ENCODE peak calls at places on chromosomes 11 and 22, in six cellular contexts. One of them, this sample, is unnamed.

GRCh38 chr11:78560826-78561484 is 13.7 kb downstream of the NARS2 start:
- DNase-seq in SK-N-SH: no peak
- DNase-seq in MM.1S: no peak
- DNase-seq in HCT116: no peak
- DNase-seq in GM23338: no peak
- DNase-seq in PC-3: peak
- DNase-seq in this sample: no peak

GRCh38 chr22:39181356-39181755 is 28.9 kb upstream of the CBX7 start:
- DNase-seq in PC-3: no peak
- DNase-seq in SK-N-SH: no peak
- DNase-seq in HCT116: no peak
- DNase-seq in GM23338: no peak
- DNase-seq in MM.1S: no peak
- DNase-seq in this sample: no peak

GRCh38 chr11:68387840-68388239 is 72.7 kb upstream of the PPP6R3 start:
- DNase-seq in SK-N-SH: no peak
- DNase-seq in GM23338: no peak
- DNase-seq in PC-3: no peak
- DNase-seq in MM.1S: no peak
- DNase-seq in HCT116: no peak
- DNase-seq in this sample: no peak

GRCh38 chr11:45457649-45458048 is 171.5 kb upstream of the SYT13 start:
- DNase-seq in HCT116: no peak
- DNase-seq in GM23338: no peak
- DNase-seq in PC-3: no peak
- DNase-seq in SK-N-SH: no peak
- DNase-seq in MM.1S: no peak
- DNase-seq in this sample: no peak

GRCh38 chr11:119567667-119568582 is 145.0 kb upstream of the THY1 start:
- DNase-seq in GM23338: peak
- DNase-seq in HCT116: no peak
- DNase-seq in MM.1S: no peak
- DNase-seq in SK-N-SH: peak
- DNase-seq in PC-3: peak
- DNase-seq in this sample: no peak

GRCh38 chr11:123111465-123111864 is 49.5 kb upstream of the HSPA8 start:
- DNase-seq in HCT116: peak
- DNase-seq in PC-3: peak
- DNase-seq in MM.1S: peak
- DNase-seq in GM23338: peak
- DNase-seq in SK-N-SH: peak
- DNase-seq in this sample: peak

GRCh38 chr11:57172031-57172430 is 9.7 kb upstream of the LRRC55 start:
- DNase-seq in GM23338: no peak
- DNase-seq in HCT116: no peak
- DNase-seq in PC-3: peak
- DNase-seq in MM.1S: no peak
- DNase-seq in SK-N-SH: no peak
- DNase-seq in this sample: no peak

GRCh38 chr11:30049214-30049613 is 32.4 kb upstream of the KCNA4 start:
- DNase-seq in GM23338: no peak
- DNase-seq in MM.1S: no peak
- DNase-seq in HCT116: no peak
- DNase-seq in PC-3: no peak
- DNase-seq in SK-N-SH: no peak
- DNase-seq in this sample: no peak

GRCh38 chr11:120489799-120490198 is 21.7 kb upstream of the GRIK4 start:
- DNase-seq in PC-3: no peak
- DNase-seq in SK-N-SH: no peak
- DNase-seq in HCT116: no peak
- DNase-seq in MM.1S: no peak
- DNase-seq in GM23338: no peak
- DNase-seq in this sample: no peak

GRCh38 chr22:43298062-43298801 is 44.9 kb downstream of the SCUBE1 start:
- DNase-seq in SK-N-SH: peak
- DNase-seq in GM23338: no peak
- DNase-seq in PC-3: no peak
- DNase-seq in MM.1S: no peak
- DNase-seq in HCT116: no peak
- DNase-seq in this sample: no peak

GRCh38 chr11:9172394-9172793 is 81.0 kb upstream of the SCUBE2 start:
- DNase-seq in HCT116: no peak
- DNase-seq in SK-N-SH: no peak
- DNase-seq in MM.1S: no peak
- DNase-seq in GM23338: no peak
- DNase-seq in PC-3: no peak
- DNase-seq in this sample: no peak

GRCh38 chr11:102749101-102749725 is 24.5 kb upstream of the MMP8 start:
- DNase-seq in PC-3: no peak
- DNase-seq in HCT116: no peak
- DNase-seq in GM23338: no peak
- DNase-seq in MM.1S: no peak
- DNase-seq in SK-N-SH: no peak
- DNase-seq in this sample: no peak

GRCh38 chr22:30866811-30867271 is 101.7 kb downstream of the MORC2 start:
- DNase-seq in SK-N-SH: peak
- DNase-seq in HCT116: no peak
- DNase-seq in PC-3: peak
- DNase-seq in GM23338: peak
- DNase-seq in MM.1S: no peak
- DNase-seq in this sample: peak

GRCh38 chr22:36405671-36406070 is 17.9 kb upstream of the MYH9 start:
- DNase-seq in GM23338: no peak
- DNase-seq in MM.1S: peak
- DNase-seq in PC-3: peak
- DNase-seq in HCT116: no peak
- DNase-seq in SK-N-SH: no peak
- DNase-seq in this sample: peak

DNA sequence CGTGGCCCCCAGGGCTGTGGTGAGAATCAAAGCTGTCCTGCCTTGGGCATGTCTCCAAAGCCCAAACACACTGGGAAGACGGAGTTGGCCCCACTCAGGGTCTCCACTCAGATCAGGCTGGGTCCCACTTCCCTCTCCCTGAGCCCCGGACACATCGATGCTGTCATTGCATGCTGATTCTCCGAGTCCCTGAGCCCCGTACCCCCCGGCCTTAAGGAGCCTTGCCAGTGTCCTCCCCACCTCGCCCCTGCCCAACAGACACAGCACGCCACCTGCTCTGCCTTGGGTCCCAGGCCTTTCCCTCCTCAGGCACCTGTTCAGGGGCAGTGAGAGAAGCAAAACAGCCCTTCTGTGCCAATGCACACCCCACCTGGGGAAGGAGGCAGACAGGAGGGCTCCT is 14.6 kb downstream of the EIF1AD start:
- DNase-seq in SK-N-SH: peak
- DNase-seq in PC-3: no peak
- DNase-seq in MM.1S: no peak
- DNase-seq in GM23338: no peak
- DNase-seq in HCT116: no peak
- DNase-seq in this sample: no peak
- TF ChIP-seq EZH2phosphoT487 in SK-N-SH: no peak
- TF ChIP-seq EZH2phosphoT487 in PC-3: no peak
- TF ChIP-seq EZH2phosphoT487 in MM.1S: no peak
- TF ChIP-seq EZH2phosphoT487 in GM23338: no peak
- TF ChIP-seq EZH2phosphoT487 in HCT116: no peak
- TF ChIP-seq EZH2phosphoT487 in this sample: no peak

DNA sequence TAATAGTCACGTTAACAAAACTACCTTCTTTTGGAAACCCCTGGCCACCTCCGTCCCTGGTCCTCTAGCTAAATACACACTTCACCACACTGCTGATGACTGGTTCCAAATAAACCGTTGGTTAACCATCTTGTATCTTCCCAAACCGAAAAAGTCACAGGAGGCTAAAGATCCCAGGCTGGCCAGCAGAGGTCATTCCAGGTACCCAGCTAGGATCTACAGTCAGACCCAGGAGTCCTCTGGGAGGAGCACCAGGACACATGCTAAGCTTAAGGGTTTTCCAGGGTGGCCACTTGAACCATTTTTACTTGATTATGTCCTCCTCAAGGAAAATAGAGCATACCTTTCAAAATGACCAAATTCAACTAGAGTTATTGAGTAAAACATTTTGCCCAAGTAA is 103.2 kb downstream of the ETS1 start:
- DNase-seq in SK-N-SH: no peak
- DNase-seq in GM23338: peak
- DNase-seq in HCT116: no peak
- DNase-seq in MM.1S: no peak
- DNase-seq in PC-3: peak
- DNase-seq in this sample: no peak
- TF ChIP-seq EZH2phosphoT487 in SK-N-SH: no peak
- TF ChIP-seq EZH2phosphoT487 in GM23338: no peak
- TF ChIP-seq EZH2phosphoT487 in HCT116: no peak
- TF ChIP-seq EZH2phosphoT487 in MM.1S: no peak
- TF ChIP-seq EZH2phosphoT487 in PC-3: no peak
- TF ChIP-seq EZH2phosphoT487 in this sample: no peak

GRCh38 chr11:95989780-95990179 is 65.9 kb upstream of the MTMR2 start:
- DNase-seq in MM.1S: no peak
- DNase-seq in PC-3: no peak
- DNase-seq in HCT116: no peak
- DNase-seq in GM23338: no peak
- DNase-seq in SK-N-SH: no peak
- DNase-seq in this sample: no peak

GRCh38 chr11:95989216-95989615 is 65.3 kb upstream of the MTMR2 start:
- DNase-seq in MM.1S: no peak
- DNase-seq in HCT116: no peak
- DNase-seq in GM23338: no peak
- DNase-seq in SK-N-SH: no peak
- DNase-seq in PC-3: no peak
- DNase-seq in this sample: no peak

GRCh38 chr11:95991545-95991944 is 67.6 kb upstream of the MTMR2 start:
- DNase-seq in GM23338: no peak
- DNase-seq in PC-3: no peak
- DNase-seq in MM.1S: no peak
- DNase-seq in SK-N-SH: no peak
- DNase-seq in HCT116: no peak
- DNase-seq in this sample: no peak

GRCh38 chr11:95993438-95994339 is 69.8 kb upstream of the MTMR2 start:
- DNase-seq in HCT116: no peak
- DNase-seq in MM.1S: no peak
- DNase-seq in SK-N-SH: no peak
- DNase-seq in PC-3: no peak
- DNase-seq in GM23338: no peak
- DNase-seq in this sample: no peak

DNA sequence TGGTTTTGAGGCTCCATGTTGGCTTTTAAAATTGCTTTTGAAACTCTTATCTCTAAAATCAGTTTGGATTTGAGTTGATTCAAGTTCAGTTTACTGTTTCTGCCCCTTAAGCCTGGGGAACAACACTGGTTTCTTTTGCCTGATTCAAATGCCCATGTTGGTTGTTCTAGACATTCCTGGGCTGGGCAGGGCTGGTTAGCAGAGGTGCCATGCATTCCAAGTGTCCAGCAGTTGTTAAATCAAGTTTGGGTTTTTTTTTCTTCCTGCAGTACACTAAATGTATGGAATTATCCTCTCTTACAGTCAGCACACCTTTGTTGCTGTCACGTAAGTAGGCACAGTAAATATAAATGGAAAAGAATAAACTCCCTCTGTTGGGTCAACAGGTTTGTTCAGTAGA is 67.2 kb upstream of the MTMR2 start:
- DNase-seq in PC-3: peak
- DNase-seq in SK-N-SH: no peak
- DNase-seq in MM.1S: no peak
- DNase-seq in HCT116: no peak
- DNase-seq in GM23338: no peak
- DNase-seq in this sample: no peak
- TF ChIP-seq EZH2phosphoT487 in PC-3: no peak
- TF ChIP-seq EZH2phosphoT487 in SK-N-SH: no peak
- TF ChIP-seq EZH2phosphoT487 in MM.1S: no peak
- TF ChIP-seq EZH2phosphoT487 in HCT116: no peak
- TF ChIP-seq EZH2phosphoT487 in GM23338: no peak
- TF ChIP-seq EZH2phosphoT487 in this sample: no peak

DNA sequence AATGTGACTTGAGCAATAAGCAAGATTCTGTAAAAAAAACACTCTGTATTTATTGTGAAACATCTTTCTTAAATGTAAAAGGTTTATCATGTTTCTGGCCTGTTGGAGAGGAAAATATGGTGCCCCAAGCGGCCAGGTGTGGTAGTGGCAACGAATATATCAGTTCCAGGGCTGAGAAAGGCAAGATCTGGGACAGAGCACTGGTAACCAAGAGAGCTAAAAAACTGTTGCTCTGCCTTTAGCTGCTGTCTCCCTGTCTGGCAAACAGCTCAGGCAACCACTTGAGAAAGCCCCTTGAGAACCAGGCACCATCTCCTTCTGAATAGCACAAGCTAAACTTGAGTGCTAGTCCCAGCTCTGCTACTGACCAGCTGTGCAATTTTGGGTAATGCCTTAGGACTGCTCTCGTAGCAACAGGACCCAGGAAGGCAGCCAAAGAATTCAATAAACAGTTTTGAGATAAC is 129.9 kb downstream of the KCNC1 start:
- DNase-seq in GM23338: peak
- DNase-seq in MM.1S: peak
- DNase-seq in PC-3: peak
- DNase-seq in HCT116: no peak
- DNase-seq in SK-N-SH: no peak
- DNase-seq in this sample: peak
- TF ChIP-seq EZH2phosphoT487 in GM23338: no peak
- TF ChIP-seq EZH2phosphoT487 in MM.1S: no peak
- TF ChIP-seq EZH2phosphoT487 in PC-3: no peak
- TF ChIP-seq EZH2phosphoT487 in HCT116: no peak
- TF ChIP-seq EZH2phosphoT487 in SK-N-SH: no peak
- TF ChIP-seq EZH2phosphoT487 in this sample: no peak